ENCODE peak calls at places on chromosomes 6 and 20, in four cellular contexts. One of them, this sample, is unnamed.

GRCh38 chr6:107965746-107966145 is 7.7 kb upstream of the SEC63 start:
- DNase-seq in GM10248: no peak
- DNase-seq in GM06990: no peak
- DNase-seq in B cell: no peak
- DNase-seq in this sample: no peak

GRCh38 chr6:130136803-130137202 is 85.9 kb downstream of the SAMD3 start:
- DNase-seq in GM06990: no peak
- DNase-seq in B cell: no peak
- DNase-seq in GM10248: no peak
- DNase-seq in this sample: no peak

GRCh38 chr6:61868507-61869080 is 417.4 kb downstream of the KHDRBS2 start:
- DNase-seq in GM10248: no peak
- DNase-seq in GM06990: no peak
- DNase-seq in B cell: no peak
- DNase-seq in this sample: no peak

GRCh38 chr20:63739129-63740069 is at the start of gene SLC2A4RG:
- DNase-seq in B cell: peak
- DNase-seq in GM06990: peak
- DNase-seq in GM10248: peak
- DNase-seq in this sample: peak

GRCh38 chr6:21885532-21886089 is 292.1 kb downstream of the SOX4 start:
- DNase-seq in GM10248: no peak
- DNase-seq in B cell: no peak
- DNase-seq in GM06990: no peak
- DNase-seq in this sample: no peak

GRCh38 chr6:106749611-106750010 is 120.2 kb downstream of the QRSL1 start:
- DNase-seq in B cell: no peak
- DNase-seq in GM06990: no peak
- DNase-seq in GM10248: no peak
- DNase-seq in this sample: no peak

GRCh38 chr6:69279805-69280204 is 517.0 kb downstream of the LMBRD1 start:
- DNase-seq in GM06990: no peak
- DNase-seq in GM10248: no peak
- DNase-seq in B cell: no peak
- DNase-seq in this sample: no peak

GRCh38 chr6:47276377-47276776 is 33.3 kb downstream of the TNFRSF21 start:
- DNase-seq in GM06990: no peak
- DNase-seq in B cell: no peak
- DNase-seq in GM10248: no peak
- DNase-seq in this sample: no peak

GRCh38 chr6:26598267-26598666 is 1.5 kb downstream of the ABT1 start:
- DNase-seq in B cell: no peak
- DNase-seq in GM10248: no peak
- DNase-seq in GM06990: no peak
- DNase-seq in this sample: no peak

GRCh38 chr6:125300992-125301434 is 754 bp downstream of the HDDC2 start:
- DNase-seq in GM06990: no peak
- DNase-seq in B cell: no peak
- DNase-seq in GM10248: peak
- DNase-seq in this sample: no peak

GRCh38 chr20:8005575-8006366 is 13.8 kb downstream of the TMX4 start:
- DNase-seq in B cell: no peak
- DNase-seq in GM10248: no peak
- DNase-seq in GM06990: no peak
- DNase-seq in this sample: no peak

GRCh38 chr20:48831702-48832422 is 4.1 kb upstream of the PREX1 start:
- DNase-seq in GM10248: no peak
- DNase-seq in B cell: no peak
- DNase-seq in GM06990: no peak
- DNase-seq in this sample: no peak

GRCh38 chr20:60693513-60694133 is 558.4 kb upstream of the CDH4 start:
- DNase-seq in GM10248: no peak
- DNase-seq in GM06990: no peak
- DNase-seq in B cell: no peak
- DNase-seq in this sample: no peak

GRCh38 chr6:158648682-158649131 is 1.1 kb upstream of the SYTL3 start:
- DNase-seq in B cell: no peak
- DNase-seq in GM10248: peak
- DNase-seq in GM06990: peak
- DNase-seq in this sample: peak

GRCh38 chr6:106692112-106692822 is 62.9 kb downstream of the QRSL1 start:
- DNase-seq in GM10248: no peak
- DNase-seq in GM06990: no peak
- DNase-seq in B cell: no peak
- DNase-seq in this sample: no peak

GRCh38 chr6:130526466-130526865 is 160.6 kb downstream of the TMEM200A start:
- DNase-seq in B cell: no peak
- DNase-seq in GM10248: no peak
- DNase-seq in GM06990: no peak
- DNase-seq in this sample: no peak

GRCh38 chr20:50293244-50294139 is 102.9 kb downstream of the CEBPB start:
- DNase-seq in GM06990: no peak
- DNase-seq in GM10248: no peak
- DNase-seq in B cell: no peak
- DNase-seq in this sample: no peak

GRCh38 chr6:163416640-163417253 is 2.2 kb downstream of the QKI start:
- DNase-seq in GM06990: peak
- DNase-seq in B cell: no peak
- DNase-seq in GM10248: no peak
- DNase-seq in this sample: no peak

GRCh38 chr6:166692723-166693302 is 65.8 kb upstream of the RPS6KA2 start:
- DNase-seq in B cell: no peak
- DNase-seq in GM06990: no peak
- DNase-seq in GM10248: no peak
- DNase-seq in this sample: no peak

GRCh38 chr6:81802356-81802755 is 49.9 kb upstream of the TENT5A start:
- DNase-seq in GM10248: no peak
- DNase-seq in B cell: no peak
- DNase-seq in GM06990: no peak
- DNase-seq in this sample: no peak

GRCh38 chr6:35552285-35552917 is 39.7 kb upstream of the TULP1 start:
- DNase-seq in GM06990: peak
- DNase-seq in B cell: no peak
- DNase-seq in GM10248: peak
- DNase-seq in this sample: peak

GRCh38 chr6:54411767-54412166 is 103.5 kb downstream of the TINAG start:
- DNase-seq in GM10248: no peak
- DNase-seq in B cell: no peak
- DNase-seq in GM06990: no peak
- DNase-seq in this sample: no peak

GRCh38 chr6:121521164-121521555 is 85.7 kb downstream of the GJA1 start:
- DNase-seq in GM10248: no peak
- DNase-seq in GM06990: no peak
- DNase-seq in B cell: no peak
- DNase-seq in this sample: no peak

GRCh38 chr6:75273009-75273408 is 11.6 kb downstream of the TMEM30A start:
- DNase-seq in B cell: no peak
- DNase-seq in GM06990: no peak
- DNase-seq in GM10248: no peak
- DNase-seq in this sample: no peak

GRCh38 chr6:137011406-137011805 is 33.4 kb downstream of the IL20RA start:
- DNase-seq in GM06990: no peak
- DNase-seq in B cell: no peak
- DNase-seq in GM10248: no peak
- DNase-seq in this sample: no peak

GRCh38 chr6:138456393-138456775 is 42.9 kb downstream of the NHSL1 start:
- DNase-seq in GM06990: no peak
- DNase-seq in GM10248: no peak
- DNase-seq in B cell: no peak
- DNase-seq in this sample: no peak

GRCh38 chr6:33609444-33610034 is 11.6 kb upstream of the ITPR3 start:
- DNase-seq in GM06990: no peak
- DNase-seq in GM10248: no peak
- DNase-seq in B cell: no peak
- DNase-seq in this sample: no peak

GRCh38 chr20:35891375-35891774 is 62.9 kb downstream of the SCAND1 start:
- DNase-seq in GM06990: no peak
- DNase-seq in B cell: no peak
- DNase-seq in GM10248: no peak
- DNase-seq in this sample: no peak

GRCh38 chr6:159151266-159151855 is 17.8 kb upstream of the FNDC1 start:
- DNase-seq in GM10248: peak
- DNase-seq in GM06990: no peak
- DNase-seq in B cell: peak
- DNase-seq in this sample: peak

DNA sequence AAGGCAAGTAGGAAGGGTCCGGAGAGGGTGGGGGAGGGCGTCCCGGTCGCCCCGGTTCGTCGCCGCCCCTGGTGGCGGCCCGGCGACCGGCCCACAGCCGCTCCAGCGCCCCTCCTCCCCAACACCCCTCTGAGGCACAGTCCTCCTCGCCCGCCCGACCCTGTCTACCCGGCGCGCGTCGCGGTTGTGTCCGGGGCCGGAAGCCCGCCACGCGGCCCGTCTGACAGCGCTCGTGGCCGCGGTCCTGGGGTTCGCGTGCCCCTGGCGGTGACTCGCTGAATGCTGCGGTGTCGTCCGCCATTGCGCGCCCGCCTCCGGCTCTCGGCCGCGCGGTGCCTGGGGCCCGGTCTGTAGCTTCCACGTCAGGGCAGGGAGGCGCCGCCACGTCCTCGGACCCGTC is 335.3 kb upstream of the DEFB115 start:
- DNase-seq in B cell: no peak
- DNase-seq in GM10248: no peak
- DNase-seq in GM06990: no peak
- DNase-seq in this sample: no peak
- TF ChIP-seq CTCF in B cell: no peak
- TF ChIP-seq CTCF in GM10248: no peak
- TF ChIP-seq CTCF in GM06990: no peak
- TF ChIP-seq CTCF in this sample: no peak

GRCh38 chr6:38716825-38717224 is 1.7 kb downstream of the DNAH8 start:
- DNase-seq in B cell: no peak
- DNase-seq in GM06990: no peak
- DNase-seq in GM10248: no peak
- DNase-seq in this sample: no peak

GRCh38 chr6:38722037-38722436 is 6.9 kb downstream of the DNAH8 start:
- DNase-seq in B cell: no peak
- DNase-seq in GM10248: no peak
- DNase-seq in GM06990: no peak
- DNase-seq in this sample: no peak

GRCh38 chr6:38720295-38720694 is 5.2 kb downstream of the DNAH8 start:
- DNase-seq in GM06990: no peak
- DNase-seq in B cell: no peak
- DNase-seq in GM10248: no peak
- DNase-seq in this sample: no peak

GRCh38 chr6:38722727-38723334 is 7.7 kb downstream of the DNAH8 start:
- DNase-seq in GM10248: no peak
- DNase-seq in GM06990: no peak
- DNase-seq in B cell: no peak
- DNase-seq in this sample: no peak

DNA sequence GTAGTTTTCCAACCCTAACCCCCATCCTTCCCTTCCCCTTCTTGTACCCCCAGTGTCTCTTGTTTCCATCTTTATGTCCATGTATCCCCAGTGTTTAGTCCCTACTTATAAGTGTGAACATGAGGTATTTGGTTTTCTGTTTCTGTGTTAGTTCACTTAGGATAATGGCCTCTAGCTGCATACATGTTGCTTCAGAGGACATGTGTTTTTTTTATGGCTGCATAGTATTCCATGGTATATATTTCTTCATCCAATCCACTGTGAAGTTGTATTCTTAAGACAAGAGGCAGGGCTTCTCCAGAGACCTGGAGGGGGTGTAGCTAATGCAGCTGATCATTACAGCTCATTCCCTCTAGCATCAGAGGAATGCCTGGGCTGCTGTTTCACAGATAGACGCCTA is 4.2 kb downstream of the DNAH8 start:
- DNase-seq in GM10248: no peak
- DNase-seq in GM06990: no peak
- DNase-seq in B cell: no peak
- DNase-seq in this sample: no peak
- TF ChIP-seq CTCF in GM10248: no peak
- TF ChIP-seq CTCF in GM06990: no peak
- TF ChIP-seq CTCF in B cell: no peak
- TF ChIP-seq CTCF in this sample: no peak

DNA sequence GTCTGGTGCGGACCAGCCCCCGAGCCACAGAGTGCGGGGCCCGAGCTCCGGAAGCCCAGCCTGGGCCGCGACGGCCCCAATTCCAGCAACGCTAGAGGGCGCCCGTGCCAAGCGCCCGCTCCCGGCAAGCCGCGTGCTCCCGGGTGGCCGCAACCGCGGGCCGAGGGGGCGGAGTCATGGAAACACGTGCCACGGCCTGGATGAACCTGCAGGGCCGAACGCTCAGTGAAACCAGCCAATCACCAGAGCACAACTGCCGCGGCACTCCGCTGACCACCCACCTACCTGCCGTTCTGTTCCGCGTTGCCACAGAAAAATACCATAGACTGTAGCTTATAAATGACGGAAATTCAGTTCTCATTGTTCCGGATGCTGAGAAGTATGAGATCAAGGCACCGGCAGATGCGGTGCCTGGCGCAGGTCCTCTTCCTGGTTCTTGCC is 85.7 kb upstream of the FOXC1 start:
- DNase-seq in GM10248: peak
- DNase-seq in B cell: no peak
- DNase-seq in GM06990: peak
- DNase-seq in this sample: peak
- TF ChIP-seq CTCF in GM10248: peak
- TF ChIP-seq CTCF in B cell: peak
- TF ChIP-seq CTCF in GM06990: peak
- TF ChIP-seq CTCF in this sample: peak

DNA sequence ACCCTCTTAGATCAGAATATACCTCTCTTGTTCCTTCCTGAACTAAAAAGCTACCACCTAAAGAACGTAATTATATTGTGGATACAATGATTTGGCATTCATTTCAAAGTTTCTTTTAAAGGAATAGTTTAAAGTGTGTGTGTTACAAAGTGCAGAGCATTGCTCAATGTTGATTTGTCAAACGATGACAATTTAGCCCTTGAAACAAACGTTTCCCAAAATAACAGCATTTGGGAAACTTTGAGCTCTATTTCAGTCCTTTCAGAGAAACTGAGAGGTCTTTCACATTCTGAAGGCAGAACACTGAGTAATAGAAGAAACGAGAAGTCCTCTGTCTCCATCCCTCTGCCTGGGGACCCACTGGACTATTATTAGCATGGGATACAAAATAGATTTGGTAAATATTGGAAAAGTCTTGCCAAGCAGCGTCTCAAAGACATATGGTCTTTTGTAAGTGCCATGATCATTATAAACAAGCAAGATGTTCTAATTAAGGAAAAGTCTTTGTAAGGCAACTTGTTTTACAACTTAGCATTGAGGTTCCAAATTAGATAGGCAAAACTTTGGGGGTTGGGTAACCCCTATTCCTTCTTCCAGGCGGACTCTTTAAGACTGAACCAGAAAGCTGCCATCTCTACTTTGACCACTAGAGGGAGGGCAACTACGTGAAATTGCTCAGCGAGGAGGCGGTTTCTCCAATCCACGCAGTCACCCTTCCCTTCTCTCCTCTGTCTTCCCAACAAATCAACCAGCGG is 208.8 kb downstream of the RNF144B start:
- DNase-seq in B cell: peak
- DNase-seq in GM10248: peak
- DNase-seq in GM06990: no peak
- DNase-seq in this sample: peak
- TF ChIP-seq CTCF in B cell: peak
- TF ChIP-seq CTCF in GM10248: peak
- TF ChIP-seq CTCF in GM06990: peak
- TF ChIP-seq CTCF in this sample: peak

GRCh38 chr6:7673063-7673536 is 52.8 kb upstream of the BMP6 start:
- DNase-seq in B cell: no peak
- DNase-seq in GM10248: no peak
- DNase-seq in GM06990: peak
- DNase-seq in this sample: no peak
- TF ChIP-seq CTCF in B cell: no peak
- TF ChIP-seq CTCF in GM10248: no peak
- TF ChIP-seq CTCF in GM06990: peak
- TF ChIP-seq CTCF in this sample: no peak